ENCODE peak calls at places on chromosomes 1 and 21, in five cellular contexts. X is foreskin fibroblast; S is stimulated activated CD8-positive, alpha-beta memory T cell treated with anti-CD3 and anti-CD28 coated beads, Interleukin-7, amount 100 ng/mL, for 48 hours; O is NCI-H1694; W is HT-29. N is an unnamed sample.

GRCh38 chr21:45225041-45225740 is 62.5 kb downstream of the POFUT2 start:
- DNase-seq in S (no peak), W (no peak), X (no peak), O (no peak), N (no peak)

GRCh38 chr1:38512789-38513188 is 346.8 kb downstream of the RRAGC start:
- DNase-seq in X (no peak), O (no peak), W (no peak), S (no peak), N (no peak)

GRCh38 chr1:910881-911721 is 12.6 kb upstream of the SAMD11 start:
- DNase-seq in X (no peak), W (no peak), S (no peak), O (no peak), N (peak; percentile 69)

GRCh38 chr1:15680614-15681345 is 3.3 kb upstream of the PLEKHM2 start:
- DNase-seq in O (no peak), X (peak; percentile 91), S (no peak), W (no peak), N (no peak)

GRCh38 chr1:44650159-44650831 is 24.0 kb downstream of the TMEM53 start:
- DNase-seq in O (no peak), S (no peak), X (no peak), W (no peak), N (no peak)

GRCh38 chr1:184409011-184409410 is 22.2 kb downstream of the C1orf21 start:
- DNase-seq in X (no peak), O (no peak), W (no peak), S (no peak), N (no peak)

GRCh38 chr1:160834945-160835565 is 27.6 kb downstream of the CD244 start:
- DNase-seq in O (peak; percentile 25), S (no peak), W (peak; percentile 71), X (peak; percentile 7), N (peak; percentile 65)

GRCh38 chr1:174830019-174830418 is 169.7 kb upstream of the CACYBP start:
- DNase-seq in X (no peak), S (no peak), W (no peak), O (no peak), N (no peak)

GRCh38 chr1:35726814-35727433 is 8.2 kb upstream of the C1orf216 start:
- DNase-seq in O (peak; percentile 26), X (no peak), W (peak; percentile 78), S (no peak), N (no peak)

GRCh38 chr21:42364304-42364865 is 1.9 kb downstream of the TFF1 start:
- DNase-seq in O (no peak), W (no peak), S (no peak), X (no peak), N (no peak)

GRCh38 chr1:41888756-41889155 is 30.0 kb downstream of the HIVEP3 start:
- DNase-seq in W (no peak), O (no peak), X (no peak), S (no peak), N (no peak)

GRCh38 chr1:42343049-42343448 is 8.0 kb upstream of the FOXJ3 start:
- DNase-seq in O (no peak), X (no peak), S (no peak), W (no peak), N (no peak)